ENCODE peak calls at places on chromosome 1, in four cellular contexts. K is psoas muscle; J is left ventricle myocardium superior; U is CD4-positive, alpha-beta T cell. G is an unnamed sample.

GRCh38 chr1:151579436-151580225 is 32.2 kb upstream of the SNX27 start:
- ATAC-seq in J (no peak), U (no peak), K (no peak), G (no peak)

GRCh38 chr1:61174060-61174788 is 91.9 kb downstream of the NFIA start:
- ATAC-seq in K (peak; percentile 85), U (no peak), J (peak; percentile 69), G (no peak)

GRCh38 chr1:110048240-110048639 is 13.8 kb downstream of the STRIP1 start:
- ATAC-seq in K (peak; percentile 21), U (no peak), J (no peak), G (no peak)

GRCh38 chr1:196858811-196859210 is 29.0 kb upstream of the CFHR4 start:
- ATAC-seq in U (no peak), J (no peak), K (no peak), G (no peak)

GRCh38 chr1:145999321-146000024 is 3.1 kb upstream of the TXNIP start:
- ATAC-seq in U (peak; percentile 37), K (peak; percentile 49), J (peak; percentile 49), G (peak; percentile 2)

GRCh38 chr1:185636848-185637247 is 97.3 kb upstream of the HMCN1 start:
- ATAC-seq in U (no peak), K (no peak), J (no peak), G (peak; percentile 98)

GRCh38 chr1:175188936-175189335 is 3.6 kb downstream of the KIAA0040 start:
- ATAC-seq in K (no peak), J (no peak), U (peak; percentile 66), G (peak; percentile 86)

GRCh38 chr1:91556556-91556955 is 55.9 kb downstream of the CDC7 start:
- ATAC-seq in U (peak; percentile 6), K (no peak), J (no peak), G (no peak)

GRCh38 chr1:236132420-236133046 is 9.8 kb upstream of the GPR137B start:
- ATAC-seq in J (no peak), U (no peak), K (no peak), G (no peak)

GRCh38 chr1:210692796-210693195 is 364.1 kb downstream of the HHAT start:
- ATAC-seq in U (no peak), K (no peak), J (no peak), G (peak; percentile 64)

GRCh38 chr1:159828916-159829634 is 2.4 kb downstream of the SLAMF8 start:
- ATAC-seq in U (peak; percentile 37), J (peak; percentile 88), K (peak; percentile 86), G (peak; percentile 86)

GRCh38 chr1:204711947-204712701 is 26.6 kb upstream of the LRRN2 start:
- ATAC-seq in U (no peak), J (peak; percentile 95), K (peak; percentile 89), G (no peak)

GRCh38 chr1:53255031-53255430 is 16.7 kb upstream of the MAGOH start:
- ATAC-seq in K (no peak), J (no peak), U (no peak), G (no peak)

GRCh38 chr1:25926731-25927496 is 20.7 kb upstream of the STMN1 start:
- ATAC-seq in J (no peak), U (no peak), K (no peak), G (no peak)

GRCh38 chr1:1216770-1217620 is 3.0 kb upstream of the TNFRSF4 start:
- ATAC-seq in U (peak; percentile 39), J (no peak), K (no peak), G (no peak)

GRCh38 chr1:1128454-1129139 is 12.7 kb upstream of the C1orf159 start:
- ATAC-seq in U (no peak), K (no peak), J (no peak), G (peak; percentile 9)

GRCh38 chr1:218705911-218706893 is 361.1 kb downstream of the TGFB2 start:
- ATAC-seq in J (no peak), U (no peak), K (no peak), G (no peak)

GRCh38 chr1:222829868-222830267 is 15.0 kb downstream of the DISP1 start:
- ATAC-seq in J (peak; percentile 81), U (no peak), K (no peak), G (no peak)

GRCh38 chr1:234244482-234244881 is 128.8 kb upstream of the COA6 start:
- ATAC-seq in J (no peak), K (no peak), U (no peak), G (peak; percentile 65)

GRCh38 chr1:18941221-18942141 is 15.0 kb downstream of the IFFO2 start:
- ATAC-seq in U (no peak), J (peak; percentile 49), K (peak; percentile 68), G (no peak)

GRCh38 chr1:166884040-166884642 is 8.1 kb upstream of the TADA1 start:
- ATAC-seq in J (peak; percentile 86), U (peak; percentile 78), K (peak; percentile 78), G (peak; percentile 74)

GRCh38 chr1:32285658-32286057 is 6.2 kb upstream of the HDAC1 start:
- ATAC-seq in U (no peak), J (no peak), K (no peak), G (no peak)

GRCh38 chr1:109216662-109217061 is 2.9 kb downstream of the SARS1 start:
- ATAC-seq in U (no peak), K (no peak), J (no peak), G (no peak)

GRCh38 chr1:99003911-99004269 is 771 bp downstream of the PLPPR5 start:
- ATAC-seq in J (no peak), U (no peak), K (no peak), G (no peak)

GRCh38 chr1:225875044-225875822 is 6.9 kb downstream of the TMEM63A start:
- ATAC-seq in U (no peak), J (no peak), K (no peak), G (no peak)

GRCh38 chr1:167776616-167777252 is 55.0 kb downstream of the MPZL1 start:
- ATAC-seq in K (no peak), U (no peak), J (no peak), G (no peak)

GRCh38 chr1:203765029-203765837 is at the start of gene LAX1:
- ATAC-seq in K (no peak), J (no peak), U (peak; percentile 90), G (peak; percentile 95)

GRCh38 chr1:32786856-32787255 is 30.3 kb downstream of the YARS1 start:
- ATAC-seq in K (no peak), U (no peak), J (no peak), G (no peak)

GRCh38 chr1:192951961-192952460 is 107.1 kb downstream of the UCHL5 start:
- ATAC-seq in U (no peak), K (no peak), J (peak; percentile 74), G (peak; percentile 76)

GRCh38 chr1:19385869-19386591 is 73.9 kb downstream of the SLC66A1 start:
- ATAC-seq in K (peak; percentile 77), U (no peak), J (peak; percentile 82), G (no peak)

GRCh38 chr1:64959973-64960372 is 6.4 kb downstream of the JAK1 start:
- ATAC-seq in J (no peak), U (no peak), K (peak; percentile 22), G (peak; percentile 34)

GRCh38 chr1:86926886-86927285 is 12.5 kb downstream of the HS2ST1 start:
- ATAC-seq in K (no peak), U (no peak), J (no peak), G (no peak)